ENCODE peak calls at places on chromosomes 2 and 18, in eight cellular contexts. A is naive thymus-derived CD4-positive, alpha-beta T cell; Y is PC-3; M is heart right ventricle; L is CD8-positive, alpha-beta memory T cell; N is testis; I is astrocyte; K is fibroblast of lung. X is an unnamed sample. For H3K9me3, the result is how much of the 10 kb centered on the place peaks cover.

GRCh38 chr18:68925268-68925667 is 127.4 kb downstream of the CCDC102B start:
- DNase-seq in I (no peak), A (no peak), L (no peak), Y (peak), N (no peak), M (no peak), K (no peak), X (no peak)

GRCh38 chr2:99831772-99832171 is 310.6 kb downstream of the AFF3 start:
- DNase-seq in K (no peak), Y (no peak), N (no peak), I (no peak), M (no peak), L (no peak), A (no peak), X (no peak)

GRCh38 chr2:66240284-66240683 is 194.6 kb upstream of the MEIS1 start:
- DNase-seq in N (peak), Y (no peak), A (no peak), L (no peak), I (no peak), M (no peak), K (no peak), X (no peak)

GRCh38 chr2:234682492-234683228 is 185.8 kb upstream of the ARL4C start:
- DNase-seq in Y (no peak), L (no peak), I (peak), M (no peak), K (peak), A (no peak), N (no peak), X (no peak)

GRCh38 chr18:61635901-61636528 is 256.8 kb downstream of the RNF152 start:
- DNase-seq in N (peak), A (peak), L (peak), I (peak), M (peak), Y (peak), K (peak), X (peak)

GRCh38 chr2:32375228-32375892 is 18.5 kb downstream of the BIRC6 start:
- DNase-seq in Y (no peak), M (no peak), I (no peak), L (no peak), A (no peak), K (no peak), N (no peak), X (no peak)

GRCh38 chr18:69590150-69590549 is 189.5 kb downstream of the DOK6 start:
- DNase-seq in A (no peak), K (peak), N (no peak), M (no peak), I (peak), Y (peak), L (no peak), X (no peak)

GRCh38 chr2:16096962-16097361 is 156.6 kb downstream of the MYCN start:
- DNase-seq in Y (no peak), L (no peak), M (no peak), N (no peak), I (no peak), K (no peak), A (no peak), X (no peak)

GRCh38 chr2:880201-880970 is 70.3 kb upstream of the SNTG2 start:
- DNase-seq in N (no peak), I (no peak), M (no peak), L (no peak), Y (no peak), A (no peak), K (no peak), X (no peak)

GRCh38 chr18:48022531-48023330 is 92.3 kb upstream of the SMAD2 start:
- DNase-seq in M (peak), A (peak), I (peak), N (no peak), L (peak), K (peak), Y (peak), X (peak)

GRCh38 chr2:197028230-197028629 is 101.7 kb upstream of the PGAP1 start:
- DNase-seq in M (no peak), K (peak), I (peak), N (no peak), L (no peak), Y (peak), A (no peak), X (no peak)

GRCh38 chr18:11392292-11392691 is 217.1 kb upstream of the SLC35G4 start:
- DNase-seq in A (no peak), I (peak), M (no peak), L (no peak), N (peak), Y (no peak), K (peak), X (no peak)

GRCh38 chr2:105777071-105777482 is 32.4 kb downstream of the NCK2 start:
- DNase-seq in A (no peak), N (no peak), I (no peak), L (peak), K (no peak), Y (no peak), M (no peak), X (no peak)

GRCh38 chr2:27716301-27717069 is 52.8 kb downstream of the SLC4A1AP start:
- DNase-seq in Y (no peak), N (no peak), K (no peak), M (no peak), I (no peak), L (no peak), A (no peak), X (no peak)

GRCh38 chr2:120261387-120262006 is 8.8 kb downstream of the RALB start:
- DNase-seq in I (no peak), M (no peak), A (no peak), K (no peak), L (no peak), N (no peak), Y (no peak), X (no peak)

GRCh38 chr2:169815849-169816248 is 8.9 kb downstream of the METTL5 start:
- DNase-seq in Y (peak), M (no peak), A (no peak), K (peak), L (no peak), N (no peak), I (peak), X (no peak)

GRCh38 chr2:42110287-42110973 is 58.7 kb upstream of the EML4 start:
- DNase-seq in Y (no peak), A (no peak), K (peak), I (peak), N (peak), L (no peak), M (no peak), X (no peak)

GRCh38 chr2:241577413-241578122 is 19.0 kb downstream of the BOK start:
- DNase-seq in N (peak), M (no peak), K (peak), Y (no peak), A (no peak), I (peak), L (no peak), X (peak)

GRCh38 chr2:84077504-84077903 is 381.6 kb downstream of the SUCLG1 start:
- DNase-seq in N (peak), A (no peak), Y (peak), L (no peak), I (no peak), M (no peak), K (no peak), X (no peak)

GRCh38 chr2:231463698-231464575 is at the start of gene NCL:
- DNase-seq in A (peak), L (peak), N (peak), K (peak), Y (peak), I (peak), M (peak), X (peak)

GRCh38 chr2:5491486-5491885 is 200.7 kb upstream of the SOX11 start:
- DNase-seq in N (no peak), K (no peak), A (no peak), I (no peak), Y (no peak), L (no peak), M (no peak), X (no peak)

GRCh38 chr18:35089382-35089781 is 48.2 kb downstream of the MAPRE2 start:
- DNase-seq in A (no peak), L (no peak), Y (no peak), I (peak), K (peak), N (no peak), M (no peak), X (no peak)

GRCh38 chr2:198325359-198325758 is 521.0 kb downstream of the PLCL1 start:
- DNase-seq in Y (no peak), N (no peak), L (no peak), I (no peak), A (no peak), K (peak), M (no peak), X (no peak)

GRCh38 chr18:60667016-60667415 is 294.4 kb upstream of the MC4R start:
- DNase-seq in A (no peak), Y (no peak), N (no peak), L (no peak), K (no peak), I (no peak), M (no peak), X (no peak)

GRCh38 chr2:224039770-224040088 is 643 bp upstream of the SERPINE2 start:
- DNase-seq in Y (no peak), A (no peak), K (no peak), N (no peak), M (no peak), I (no peak), L (no peak), X (no peak)

GRCh38 chr2:19100570-19100969 is 257.9 kb downstream of the OSR1 start:
- DNase-seq in I (no peak), A (no peak), M (no peak), K (no peak), Y (peak), L (no peak), N (no peak), X (no peak)

GRCh38 chr2:238220892-238221521 is 17.5 kb upstream of the ILKAP start:
- DNase-seq in K (peak), I (peak), L (no peak), A (no peak), M (no peak), Y (no peak), N (no peak), X (no peak)

GRCh38 chr18:5628512-5629255 is 84.9 kb upstream of the EPB41L3 start:
- DNase-seq in N (peak), L (no peak), A (no peak), I (peak), Y (peak), K (peak), M (peak), X (peak)

GRCh38 chr2:231900486-231900942 is 25.7 kb downstream of the NPPC start:
- DNase-seq in M (peak), I (peak), Y (peak), L (peak), K (peak), A (peak), N (peak), X (peak)

GRCh38 chr2:112493858-112494648 is 12.1 kb downstream of the TTL start:
- DNase-seq in I (peak), K (peak), L (no peak), A (no peak), N (no peak), Y (peak), M (no peak), X (no peak)

GRCh38 chr2:159290289-159290907 is 3.9 kb upstream of the WDSUB1 start:
- DNase-seq in K (peak), L (peak), I (peak), A (peak), Y (peak), M (no peak), N (no peak), X (no peak)

GRCh38 chr2:37636209-37637077 is 35.0 kb downstream of the CDC42EP3 start:
- DNase-seq in I (no peak), N (no peak), A (no peak), Y (no peak), M (no peak), L (no peak), K (no peak), X (no peak)

GRCh38 chr2:67733517-67733916 is 329.3 kb downstream of the C1D start:
- DNase-seq in K (peak), N (peak), M (peak), I (no peak), L (no peak), A (no peak), Y (peak), X (no peak)

GRCh38 chr2:153403937-153404336 is 74.6 kb downstream of the RPRM start:
- DNase-seq in K (no peak), Y (no peak), N (no peak), I (no peak), M (no peak), L (no peak), A (no peak), X (no peak)

DNA sequence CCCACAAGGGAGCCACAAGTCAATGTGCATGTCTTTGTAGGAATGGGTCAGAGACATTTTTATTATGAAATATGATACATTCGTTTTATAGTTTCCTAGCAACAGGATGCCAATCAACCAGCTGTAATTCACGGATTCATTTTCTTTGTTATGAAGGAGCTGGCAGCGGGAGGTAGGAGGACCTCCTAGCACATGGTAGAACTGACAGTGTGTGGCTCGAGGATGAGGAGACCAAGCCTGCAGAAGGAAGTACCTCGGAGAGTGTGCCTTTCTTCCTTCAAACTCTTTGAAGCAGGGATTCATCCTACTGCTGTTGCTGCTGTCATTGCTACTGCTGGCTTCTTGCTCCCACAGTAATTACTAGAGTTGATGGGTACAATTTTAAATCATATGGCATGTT is 504.8 kb upstream of the KLHL29 start:
- DNase-seq in K (no peak), I (no peak), N (no peak), M (no peak), Y (peak), A (no peak), L (no peak), X (no peak)
- H3K9me3 ChIP-seq in K (under half), I (under half), N (under half), M (under half), Y (under half), A (under half), L (under half), X (under half)

GRCh38 chr18:26545335-26545734 is 3.0 kb downstream of the KCTD1 start:
- DNase-seq in N (no peak), I (no peak), A (no peak), M (no peak), Y (peak), L (no peak), K (no peak), X (no peak)
- H3K4me3 ChIP-seq in N (no peak), I (no peak), A (no peak), M (no peak), Y (peak), L (no peak), K (no peak), X (no peak)

GRCh38 chr2:127377262-127377661 is 10.5 kb downstream of the MAP3K2 start:
- DNase-seq in Y (no peak), A (no peak), M (no peak), L (no peak), N (no peak), K (no peak), I (no peak), X (no peak)

GRCh38 chr2:127373362-127374083 is 14.3 kb downstream of the MAP3K2 start:
- DNase-seq in N (no peak), L (no peak), M (no peak), A (no peak), K (no peak), I (no peak), Y (no peak), X (no peak)

GRCh38 chr2:127379712-127380355 is 7.9 kb downstream of the MAP3K2 start:
- DNase-seq in K (no peak), L (no peak), A (no peak), N (no peak), I (no peak), M (no peak), Y (no peak), X (no peak)

GRCh38 chr2:127371037-127371436 is 16.7 kb downstream of the MAP3K2 start:
- DNase-seq in K (no peak), L (no peak), N (no peak), M (peak), Y (no peak), A (no peak), I (no peak), X (peak)

GRCh38 chr2:127376265-127376664 is 11.5 kb downstream of the MAP3K2 start:
- DNase-seq in A (no peak), I (no peak), N (no peak), M (no peak), K (no peak), Y (no peak), L (no peak), X (no peak)
- H3K9me3 ChIP-seq in A (under half), I (under half), N (under half), M (under half), K (under half), Y (under half), L (under half), X (under half)

DNA sequence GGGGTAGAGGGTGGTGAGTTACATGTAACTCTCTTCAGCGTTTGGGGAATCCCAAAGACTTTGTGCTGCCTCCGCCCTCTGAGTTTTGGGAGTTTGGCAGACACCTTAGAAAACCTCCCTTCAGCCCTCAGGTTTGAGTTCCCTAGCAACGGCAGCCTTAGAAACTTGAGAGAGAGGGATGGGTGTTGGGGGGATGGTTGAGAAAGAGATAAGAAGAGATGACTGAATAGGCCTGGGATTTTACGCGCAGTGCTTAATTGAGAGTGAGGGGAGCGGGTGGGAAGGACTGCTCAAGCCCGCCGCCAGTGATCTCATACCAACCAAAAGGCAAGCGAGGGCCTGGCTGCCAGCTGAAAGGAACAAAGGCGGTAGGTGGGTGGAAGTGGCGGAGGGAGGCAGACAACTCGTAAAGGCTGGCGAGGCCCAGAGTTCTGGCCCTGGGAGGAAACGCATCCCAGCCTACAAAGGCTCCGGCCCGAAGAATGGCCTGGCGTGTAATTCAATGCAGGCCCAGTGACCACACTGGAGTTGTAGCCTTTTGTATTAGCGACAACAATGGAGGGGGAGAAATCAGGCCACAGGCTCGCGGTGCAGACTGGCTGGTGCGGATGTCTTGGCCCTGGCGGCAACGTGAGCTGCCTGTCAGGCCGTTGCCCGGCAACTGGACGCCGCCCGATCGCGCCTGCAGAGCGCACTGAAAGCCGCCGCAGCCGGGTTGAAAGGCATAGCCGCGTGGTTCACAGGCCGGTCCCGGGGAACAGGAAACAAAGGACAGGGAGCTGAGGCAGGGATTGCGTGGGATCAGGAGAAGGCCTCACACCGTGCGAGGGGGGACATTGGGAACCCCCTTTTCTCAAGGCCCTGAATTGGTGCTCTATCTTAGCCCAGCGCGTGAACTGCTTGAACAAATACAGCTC is 39.9 kb upstream of the DARS1 start:
- DNase-seq in N (peak), K (peak), L (peak), I (peak), M (peak), A (peak), Y (no peak), X (peak)
- H3K4me3 ChIP-seq in N (peak), K (no peak), L (no peak), I (peak), M (peak), A (no peak), Y (no peak), X (no peak)

GRCh38 chr2:102145939-102146338 is 3.4 kb downstream of the IL1R1 start:
- DNase-seq in M (no peak), I (no peak), A (no peak), Y (no peak), L (no peak), N (no peak), K (no peak), X (no peak)
- H3K9me3 ChIP-seq in M (under half), I (under half), A (under half), Y (under half), L (under half), N (under half), K (under half), X (under half)

GRCh38 chr2:57100436-57100835 is 916.6 kb downstream of the CCDC85A start:
- DNase-seq in Y (no peak), I (no peak), K (no peak), M (no peak), N (no peak), A (no peak), L (no peak), X (no peak)

GRCh38 chr2:57093020-57093419 is 909.2 kb downstream of the CCDC85A start:
- DNase-seq in K (no peak), I (no peak), N (no peak), L (no peak), Y (no peak), M (no peak), A (no peak), X (no peak)

GRCh38 chr2:57097855-57098254 is 914.1 kb downstream of the CCDC85A start:
- DNase-seq in K (no peak), I (no peak), N (no peak), M (no peak), L (no peak), Y (no peak), A (no peak), X (no peak)
- H3K4me3 ChIP-seq in K (no peak), I (no peak), N (no peak), M (no peak), L (no peak), Y (no peak), A (no peak), X (no peak)

GRCh38 chr2:216996279-216996845 is 136.5 kb upstream of the TNP1 start:
- DNase-seq in Y (no peak), K (no peak), L (no peak), I (no peak), N (no peak), A (no peak), M (no peak), X (no peak)
- H3K9me3 ChIP-seq in Y (under half), K (under half), L (under half), I (under half), N (under half), A (under half), M (under half), X (under half)

GRCh38 chr2:146659976-146660375 is 1184.9 kb upstream of the ACVR2A start:
- DNase-seq in K (peak), Y (no peak), M (no peak), I (no peak), N (no peak), L (no peak), A (no peak), X (no peak)

GRCh38 chr2:146666336-146666735 is 1178.5 kb upstream of the ACVR2A start:
- DNase-seq in M (no peak), I (peak), A (no peak), N (no peak), Y (peak), K (peak), L (no peak), X (no peak)

GRCh38 chr2:146665801-146666200 is 1179.0 kb upstream of the ACVR2A start:
- DNase-seq in N (no peak), M (no peak), I (no peak), A (no peak), Y (no peak), K (no peak), L (no peak), X (no peak)

DNA sequence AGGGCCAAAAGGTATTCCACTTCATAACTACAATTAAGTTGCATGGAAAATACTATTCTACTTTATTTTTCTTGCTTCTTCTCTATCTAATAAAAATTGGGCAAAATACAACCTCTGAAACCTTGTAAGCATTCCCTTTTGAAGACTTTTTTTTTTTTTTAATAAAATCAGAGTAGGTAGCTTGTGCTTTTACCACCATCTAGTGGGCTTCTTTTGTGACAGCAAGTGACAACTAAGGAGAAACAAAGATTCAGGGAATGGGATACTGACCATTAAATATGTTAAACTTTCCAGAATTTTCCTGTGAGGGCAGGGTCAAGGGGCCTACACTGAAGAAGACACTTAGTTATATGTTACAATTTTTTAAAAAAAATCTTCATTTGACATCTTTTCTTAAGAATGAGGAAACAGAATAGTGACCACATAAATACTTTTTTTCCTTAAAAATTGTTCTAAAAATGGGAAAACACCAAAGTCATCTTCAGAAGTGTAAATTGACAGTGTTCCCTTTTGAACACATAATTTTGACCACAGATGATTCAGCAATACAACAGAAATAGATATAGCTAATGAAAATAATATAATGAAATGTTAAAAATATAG is 1183.2 kb upstream of the ACVR2A start:
- DNase-seq in I (peak), Y (peak), K (peak), A (no peak), M (no peak), L (no peak), N (no peak), X (no peak)
- H3K4me3 ChIP-seq in I (no peak), Y (no peak), K (no peak), A (no peak), M (no peak), L (no peak), N (no peak), X (no peak)

X was measured in aorta.